ENCODE peak calls at places on chromosomes 16 and 17, in eight cellular contexts. W is endothelial cell, B is AG04449, M is uterus, I is PC-9, P is heart left ventricle, D is D721Med, L is MCF 10A. Q is an unnamed sample.

GRCh38 chr17:21301593-21302550 is 17.4 kb downstream of the MAP2K3 start:
- DNase-seq in P (peak), B (no peak), D (peak), W (no peak), L (no peak), M (no peak), I (no peak), Q (no peak)

GRCh38 chr17:40174528-40174927 is 2.7 kb upstream of the RAPGEFL1 start:
- DNase-seq in P (no peak), B (no peak), L (no peak), D (no peak), W (no peak), I (no peak), M (no peak), Q (no peak)

GRCh38 chr17:45824901-45825492 is 19.7 kb upstream of the SPPL2C start:
- DNase-seq in W (no peak), M (no peak), D (peak), P (no peak), B (no peak), L (no peak), I (no peak), Q (no peak)

GRCh38 chr16:28895609-28896008 is 17.3 kb downstream of the ATP2A1 start:
- DNase-seq in I (no peak), D (no peak), M (no peak), P (no peak), B (no peak), L (no peak), W (no peak), Q (no peak)

GRCh38 chr16:28067604-28068382 is 4.3 kb upstream of the GSG1L start:
- DNase-seq in M (no peak), B (peak), I (no peak), W (no peak), L (peak), D (no peak), P (no peak), Q (no peak)

GRCh38 chr16:27316038-27316680 is 2.4 kb downstream of the IL4R start:
- DNase-seq in W (no peak), D (no peak), B (no peak), P (no peak), L (peak), I (no peak), M (no peak), Q (no peak)

GRCh38 chr16:81597079-81597658 is 152.6 kb downstream of the CMIP start:
- DNase-seq in I (no peak), P (no peak), D (no peak), B (no peak), L (no peak), W (no peak), M (no peak), Q (no peak)

GRCh38 chr17:37607637-37608368 is 1.4 kb downstream of the SYNRG start:
- DNase-seq in D (no peak), I (no peak), L (no peak), W (peak), P (no peak), B (no peak), M (no peak), Q (no peak)

GRCh38 chr16:62018301-62019060 is 17.8 kb downstream of the CDH8 start:
- DNase-seq in W (no peak), P (no peak), L (no peak), D (no peak), B (no peak), I (no peak), M (no peak), Q (no peak)

GRCh38 chr17:43703630-43704029 is 41.9 kb upstream of the MEOX1 start:
- DNase-seq in M (no peak), W (no peak), P (no peak), D (no peak), B (no peak), L (no peak), I (no peak), Q (no peak)

DNA sequence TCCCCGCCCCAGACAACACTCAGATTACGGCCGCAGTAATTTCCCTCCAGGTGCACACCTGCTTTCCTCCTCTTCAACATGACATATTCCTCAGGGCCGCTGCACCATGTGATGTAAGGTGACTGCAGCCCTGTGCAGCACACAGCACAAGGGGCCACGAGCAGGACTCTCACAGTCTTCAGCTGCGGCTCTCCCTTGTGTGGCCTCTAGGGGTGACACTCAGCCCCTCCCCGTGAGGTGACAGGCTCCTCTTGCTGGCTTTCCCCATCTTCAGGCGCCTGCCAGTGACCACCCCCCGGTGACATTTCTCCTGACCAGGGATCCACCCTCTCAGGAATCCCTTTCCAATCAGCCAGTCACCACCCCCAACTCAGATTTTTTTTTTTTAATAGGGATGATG is 31.3 kb upstream of the ABCC3 start:
- DNase-seq in L (no peak), P (no peak), M (no peak), I (no peak), D (no peak), W (peak), B (no peak), Q (no peak)
- TF ChIP-seq CTCF in L (no peak), P (peak), M (no peak), I (peak), D (peak), W (no peak), B (peak), Q (peak)

DNA sequence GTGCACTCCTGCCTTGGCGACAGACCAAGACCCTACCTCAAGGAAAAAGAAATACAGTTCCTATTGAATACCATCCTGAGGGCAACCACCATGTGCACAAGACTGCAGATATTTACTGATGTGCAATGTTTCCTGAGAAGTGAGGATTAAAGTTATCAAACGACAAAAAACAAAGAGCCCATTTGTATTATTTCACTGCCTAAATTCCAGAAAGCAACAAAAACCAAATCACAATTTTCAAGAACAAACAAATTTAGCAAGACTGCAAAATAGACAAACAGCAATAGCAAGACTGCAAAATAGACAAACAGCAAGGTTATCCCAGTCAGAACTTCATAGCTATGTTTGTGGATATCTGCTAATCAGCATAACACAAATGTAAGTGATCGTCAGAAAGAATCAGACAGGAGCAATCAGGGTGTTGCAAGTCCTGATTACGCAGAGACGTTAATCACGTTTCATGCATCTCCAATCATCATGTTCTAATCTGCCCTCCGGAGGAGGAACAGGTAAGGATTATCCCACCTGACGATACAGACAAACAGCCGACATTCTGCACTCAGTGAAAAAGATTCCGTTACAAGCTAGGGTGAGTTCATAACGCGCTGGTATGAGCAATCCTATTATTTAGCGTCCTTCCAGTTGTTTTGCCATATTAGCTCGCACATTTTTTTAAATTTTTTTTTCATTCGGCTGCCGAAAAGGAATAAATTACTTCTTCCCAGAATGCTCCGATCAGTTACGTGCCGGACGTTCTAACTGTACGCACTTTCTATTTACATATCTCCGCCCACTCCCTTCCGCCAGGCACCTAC is 2.9 kb downstream of the TMEM107 start:
- DNase-seq in W (peak), B (peak), D (no peak), L (peak), I (peak), M (peak), P (peak), Q (peak)
- TF ChIP-seq CTCF in W (no peak), B (no peak), D (no peak), L (no peak), I (no peak), M (peak), P (no peak), Q (no peak)

GRCh38 chr17:19867654-19868395 is at the start of gene ULK2:
- DNase-seq in L (peak), I (no peak), M (peak), D (no peak), B (no peak), W (peak), P (peak), Q (peak)
- TF ChIP-seq CTCF in L (no peak), I (no peak), M (peak), D (no peak), B (no peak), W (no peak), P (no peak), Q (no peak)

GRCh38 chr17:41989702-41990419 is 23.3 kb downstream of the CNP start:
- DNase-seq in M (no peak), P (no peak), D (no peak), W (no peak), L (no peak), I (peak), B (no peak), Q (no peak)

GRCh38 chr17:41986634-41987033 is 20.0 kb downstream of the CNP start:
- DNase-seq in B (no peak), M (no peak), D (no peak), P (no peak), I (no peak), L (no peak), W (no peak), Q (no peak)

GRCh38 chr17:41988418-41988817 is 21.8 kb downstream of the CNP start:
- DNase-seq in B (no peak), L (no peak), D (no peak), I (no peak), W (no peak), M (no peak), P (no peak), Q (no peak)

GRCh38 chr17:41985919-41986318 is 19.3 kb downstream of the CNP start:
- DNase-seq in I (no peak), M (no peak), D (no peak), P (no peak), B (no peak), W (no peak), L (no peak), Q (no peak)

DNA sequence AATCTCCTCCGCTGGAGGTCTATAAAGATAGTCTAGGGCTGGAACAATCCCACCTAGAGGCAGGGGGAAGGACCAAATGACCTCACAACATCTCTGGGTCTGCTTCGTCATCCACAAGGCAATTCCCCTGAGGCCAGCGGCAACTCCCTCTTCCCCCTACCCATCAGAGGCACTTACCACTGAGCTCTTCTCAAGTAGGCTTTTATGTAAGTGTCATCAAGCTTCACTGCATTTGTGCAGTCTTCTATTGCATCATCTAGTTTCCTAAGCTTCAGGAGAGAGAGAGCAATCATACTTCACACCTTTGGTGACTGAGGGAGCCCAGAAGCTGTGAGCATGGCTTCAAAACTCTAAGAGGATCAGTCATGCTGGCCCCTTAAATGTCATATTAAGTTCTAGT is 21.0 kb downstream of the CNP start:
- DNase-seq in L (no peak), P (no peak), B (no peak), M (no peak), I (no peak), W (no peak), D (no peak), Q (no peak)
- TF ChIP-seq CTCF in L (no peak), P (no peak), B (no peak), M (no peak), I (no peak), W (no peak), D (no peak), Q (no peak)

DNA sequence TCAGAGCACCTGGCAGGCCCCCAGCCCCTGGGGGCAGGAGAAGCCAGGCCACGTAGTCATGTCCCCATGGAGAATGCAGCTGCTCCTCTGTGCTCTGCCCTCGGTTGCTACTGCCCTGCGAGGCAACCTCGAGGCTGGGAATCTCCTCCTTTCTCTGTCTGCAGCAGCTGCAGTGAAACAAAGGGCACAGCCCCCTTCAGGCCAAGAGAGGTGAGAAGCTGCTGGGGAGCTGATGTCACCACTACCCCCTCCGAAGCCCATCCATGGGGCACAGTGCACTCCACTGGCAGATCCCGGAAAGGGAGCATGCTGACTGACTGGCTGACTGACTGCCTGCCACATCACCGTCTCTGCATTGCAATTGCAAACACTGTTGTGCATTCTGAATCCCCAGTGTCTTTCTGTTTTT is 103.7 kb downstream of the GRIN2A start:
- DNase-seq in W (peak), L (no peak), I (no peak), D (no peak), M (no peak), B (no peak), P (no peak), Q (peak)
- TF ChIP-seq CTCF in W (no peak), L (no peak), I (no peak), D (peak), M (no peak), B (no peak), P (no peak), Q (no peak)

DNA sequence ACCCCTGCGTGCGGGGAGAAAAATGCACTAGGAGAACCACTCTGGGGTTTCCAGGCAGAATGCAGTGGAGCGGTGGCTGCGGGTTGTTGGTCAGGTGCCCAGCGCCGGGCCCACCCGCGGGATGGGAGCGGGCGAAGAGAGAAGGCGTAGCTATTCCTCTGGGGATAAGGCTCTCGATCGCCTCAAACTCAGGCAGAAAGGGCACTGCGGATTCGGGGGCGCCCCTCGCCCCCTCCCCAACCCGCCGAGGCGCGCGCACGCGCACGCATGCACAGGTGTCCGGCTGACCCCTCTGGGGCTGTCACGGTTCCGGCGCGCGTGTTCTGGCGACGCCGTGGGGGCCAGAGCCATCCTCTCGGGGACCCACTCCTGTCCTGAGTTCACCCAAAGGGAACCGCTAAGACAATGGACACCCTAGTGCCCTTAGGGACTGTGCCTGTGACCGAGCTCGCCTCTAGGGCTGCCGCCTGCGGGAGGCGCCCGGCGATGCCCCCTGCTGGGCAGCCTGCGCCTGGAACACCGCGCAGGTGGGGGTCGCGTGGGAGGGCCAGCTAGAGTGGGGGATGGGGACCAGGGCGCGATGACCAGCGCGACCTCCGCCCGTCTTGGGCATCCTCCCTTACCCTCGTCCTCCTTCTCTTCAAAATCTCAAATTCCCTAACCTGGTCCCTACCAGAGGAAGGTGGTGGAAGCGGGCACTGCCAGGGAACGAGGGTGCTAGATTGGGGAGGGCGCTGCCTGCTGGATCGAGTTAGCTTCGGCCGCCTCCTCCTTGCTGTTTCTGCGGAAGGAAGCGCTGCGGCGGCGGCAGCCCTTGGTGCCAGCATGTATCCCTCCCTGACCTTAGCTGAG is 14.4 kb upstream of the CBX8 start:
- DNase-seq in L (peak), I (no peak), M (no peak), B (no peak), W (peak), D (peak), P (no peak), Q (peak)
- TF ChIP-seq CTCF in L (peak), I (peak), M (peak), B (peak), W (peak), D (peak), P (peak), Q (peak)

GRCh38 chr16:72060405-72060804 is 2.6 kb upstream of the HPR start:
- DNase-seq in I (no peak), B (no peak), W (no peak), L (no peak), D (no peak), M (no peak), P (no peak), Q (no peak)
- TF ChIP-seq CTCF in I (no peak), B (no peak), W (no peak), L (no peak), D (no peak), M (no peak), P (no peak), Q (no peak)

GRCh38 chr17:74987909-74988711 is 678 bp downstream of the CDR2L start:
- DNase-seq in I (no peak), L (peak), B (no peak), P (peak), D (no peak), M (peak), W (peak), Q (peak)
- TF ChIP-seq CTCF in I (no peak), L (no peak), B (peak), P (peak), D (no peak), M (peak), W (peak), Q (no peak)

DNA sequence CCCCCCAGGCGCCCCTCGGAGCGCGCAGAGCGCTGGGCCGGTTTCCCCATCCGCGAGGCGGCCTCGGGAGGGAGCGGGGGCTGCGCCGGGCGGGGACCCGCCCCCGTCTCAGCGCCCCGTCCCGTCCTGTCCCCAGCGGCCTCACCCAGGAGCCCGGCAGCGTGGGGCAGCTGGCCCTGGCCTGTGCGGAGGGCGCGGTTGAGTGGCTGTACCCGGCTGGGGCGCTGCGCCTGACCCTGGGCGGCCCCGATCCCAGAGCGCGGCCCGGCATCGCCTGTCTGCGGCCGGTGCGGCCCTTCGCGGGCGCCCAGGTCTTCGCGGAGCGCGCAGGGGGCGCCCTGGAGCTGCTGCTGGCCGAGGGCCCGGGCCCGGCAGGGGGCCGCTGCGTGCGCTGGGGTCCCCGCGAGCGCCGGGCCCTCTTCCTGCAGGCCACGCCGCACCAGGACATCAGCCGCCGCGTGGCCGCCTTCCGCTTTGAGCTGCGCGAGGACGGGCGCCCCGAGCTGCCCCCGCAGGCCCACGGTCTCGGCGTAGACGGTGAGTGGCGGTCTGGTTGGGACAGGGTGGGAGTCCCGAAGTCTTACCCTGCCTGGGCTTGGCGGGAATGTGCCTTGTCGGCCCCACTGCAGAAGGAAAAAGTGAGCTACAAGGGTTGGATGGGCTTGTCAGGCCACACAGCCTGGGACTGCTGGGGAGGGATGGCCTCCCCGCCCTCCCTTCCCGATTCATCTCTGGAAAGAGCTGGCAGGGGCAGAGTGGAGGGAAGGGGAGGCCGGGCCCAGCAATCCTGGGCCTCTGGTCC is 731 bp downstream of the METRN start:
- DNase-seq in D (no peak), W (no peak), B (no peak), I (no peak), P (no peak), L (no peak), M (no peak), Q (peak)
- TF ChIP-seq CTCF in D (peak), W (no peak), B (peak), I (no peak), P (no peak), L (no peak), M (no peak), Q (no peak)

Q was measured in nephron progenitor cell.